ENCODE peak calls at places on chromosome 14, in four cellular contexts. N is dorsolateral prefrontal cortex, X is A549, F is upper lobe of left lung. A is an unnamed sample.

GRCh38 chr14:72714094-72714493 is 179.8 kb downstream of the DPF3 start:
- DNase-seq in N (no peak), X (no peak), F (no peak), A (no peak)

GRCh38 chr14:104049576-104050240 is 35.8 kb upstream of the ASPG start:
- DNase-seq in N (no peak), X (no peak), F (no peak), A (no peak)

GRCh38 chr14:50762001-50762930 is 68.7 kb downstream of the NIN start:
- DNase-seq in N (no peak), X (no peak), F (no peak), A (no peak)

GRCh38 chr14:70788893-70789292 is 20.4 kb downstream of the MAP3K9 start:
- DNase-seq in N (no peak), X (no peak), F (no peak), A (no peak)

GRCh38 chr14:100888789-100889315 is 14.7 kb downstream of the RTL1 start:
- DNase-seq in N (no peak), X (no peak), F (no peak), A (no peak)

GRCh38 chr14:24098927-24099813 is 5.1 kb downstream of the PCK2 start:
- DNase-seq in N (no peak), X (no peak), F (no peak), A (no peak)

GRCh38 chr14:35999264-35999663 is 173.1 kb downstream of the BRMS1L start:
- DNase-seq in N (no peak), X (no peak), F (no peak), A (no peak)

GRCh38 chr14:51262868-51263267 is 22.8 kb downstream of the TMX1 start:
- DNase-seq in N (no peak), X (no peak), F (no peak), A (no peak)

GRCh38 chr14:91510171-91511013 is at the start of gene PPP4R3A:
- DNase-seq in N (peak; percentile 84), X (peak; percentile 98), F (peak; percentile 94), A (peak; percentile 97)

GRCh38 chr14:29654910-29655590 is 272.6 kb downstream of the PRKD1 start:
- DNase-seq in N (no peak), X (no peak), F (no peak), A (no peak)

GRCh38 chr14:86787782-86788181 is 1205.2 kb downstream of the GALC start:
- DNase-seq in N (no peak), X (no peak), F (no peak), A (no peak)

GRCh38 chr14:53044486-53044885 is 93.6 kb upstream of the FERMT2 start:
- DNase-seq in N (no peak), X (no peak), F (no peak), A (no peak)

GRCh38 chr14:73223049-73223448 is 14.3 kb upstream of the PAPLN start:
- DNase-seq in N (no peak), X (no peak), F (no peak), A (no peak)

GRCh38 chr14:104425171-104425681 is 154.3 kb upstream of the C14orf180 start:
- DNase-seq in N (no peak), X (no peak), F (no peak), A (no peak)

GRCh38 chr14:69242311-69243224 is 17.4 kb upstream of the GALNT16 start:
- DNase-seq in N (no peak), X (peak; percentile 69), F (peak; percentile 46), A (peak; percentile 79)

GRCh38 chr14:62691613-62692489 is 353.4 kb downstream of the KCNH5 start:
- DNase-seq in N (no peak), X (peak; percentile 96), F (peak; percentile 63), A (peak; percentile 82)

GRCh38 chr14:86714153-86714552 is 1184.2 kb downstream of the FLRT2 start:
- DNase-seq in N (no peak), X (no peak), F (no peak), A (no peak)

GRCh38 chr14:56474419-56475022 is 105.1 kb upstream of the TMEM260 start:
- DNase-seq in N (no peak), X (peak; percentile 37), F (no peak), A (peak; percentile 34)

GRCh38 chr14:67241416-67242362 is at the start of gene PALS1:
- DNase-seq in N (no peak), X (peak; percentile 77), F (peak; percentile 51), A (peak; percentile 55)

GRCh38 chr14:92753250-92753649 is 4.8 kb upstream of the LGMN start:
- DNase-seq in N (no peak), X (no peak), F (no peak), A (no peak)

GRCh38 chr14:21057803-21058675 is at the start of gene RNASE8:
- DNase-seq in N (no peak), X (no peak), F (no peak), A (no peak)

GRCh38 chr14:98233656-98234055 is 1038.3 kb downstream of the BCL11B start:
- DNase-seq in N (no peak), X (no peak), F (no peak), A (no peak)

GRCh38 chr14:30855345-30856037 is 18.9 kb upstream of the COCH start:
- DNase-seq in N (no peak), X (no peak), F (no peak), A (no peak)

GRCh38 chr14:94650806-94651805 is 38.9 kb downstream of the SERPINA3 start:
- DNase-seq in N (no peak), X (no peak), F (no peak), A (no peak)

GRCh38 chr14:22465201-22465835 is 123.7 kb downstream of the DAD1 start:
- DNase-seq in N (no peak), X (no peak), F (no peak), A (no peak)

GRCh38 chr14:54902521-54903420 is at the start of gene GCH1:
- DNase-seq in N (peak; percentile 28), X (peak; percentile 71), F (peak; percentile 85), A (peak; percentile 60)

GRCh38 chr14:55579724-55580400 is at the start of gene KTN1:
- DNase-seq in N (peak; percentile 61), X (peak; percentile 84), F (peak; percentile 88), A (peak; percentile 76)

GRCh38 chr14:30751646-30752416 is 122.5 kb upstream of the COCH start:
- DNase-seq in N (no peak), X (peak; percentile 13), F (no peak), A (no peak)

DNA sequence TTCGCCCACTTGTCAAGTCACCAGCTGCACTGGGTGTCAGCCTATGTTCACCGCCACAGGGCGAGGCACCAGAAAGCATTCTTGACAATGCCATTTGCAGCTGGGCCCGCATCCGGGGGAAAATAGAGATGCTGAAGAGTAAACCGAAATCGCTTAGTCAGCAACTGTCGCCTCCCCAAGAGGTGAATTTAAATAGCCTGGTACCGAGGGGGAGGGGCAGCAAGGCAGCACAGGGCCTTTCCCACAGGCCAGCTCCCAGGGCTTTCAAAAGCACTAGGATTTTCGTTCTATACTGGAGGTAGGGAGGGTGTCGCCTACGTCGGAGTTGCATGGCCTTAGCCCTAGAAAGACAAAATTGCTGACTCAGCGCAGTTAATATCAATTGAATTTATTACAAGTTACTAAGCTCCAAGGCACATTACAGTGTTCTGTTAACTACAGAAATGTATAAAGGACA is 4.3 kb downstream of the IRF2BPL start:
- DNase-seq in N (no peak), X (peak; percentile 80), F (peak; percentile 71), A (no peak)
- H3K27ac ChIP-seq in N (peak overlapping the region; percentile 65), X (peak overlapping the region; percentile 95), F (peak overlapping the region; percentile 73), A (peak overlapping the region; percentile 97)

GRCh38 chr14:25411933-25412757 is 362.2 kb upstream of the STXBP6 start:
- DNase-seq in N (no peak), X (peak; percentile 5), F (no peak), A (no peak)
- TF ChIP-seq CTCF in N (peak; percentile 47), X (peak; percentile 31), F (no peak), A (peak; percentile 42)

GRCh38 chr14:64717870-64718269 is 13.6 kb downstream of the PLEKHG3 start:
- DNase-seq in N (no peak), X (peak; percentile 56), F (no peak), A (no peak)

GRCh38 chr14:64715628-64716412 is 11.6 kb downstream of the PLEKHG3 start:
- DNase-seq in N (peak; percentile 50), X (no peak), F (no peak), A (no peak)

GRCh38 chr14:64715146-64715627 is 11.0 kb downstream of the PLEKHG3 start:
- DNase-seq in N (no peak), X (no peak), F (peak; percentile 14), A (no peak)

GRCh38 chr14:64713677-64714076 is 9.5 kb downstream of the PLEKHG3 start:
- DNase-seq in N (no peak), X (no peak), F (no peak), A (no peak)

DNA sequence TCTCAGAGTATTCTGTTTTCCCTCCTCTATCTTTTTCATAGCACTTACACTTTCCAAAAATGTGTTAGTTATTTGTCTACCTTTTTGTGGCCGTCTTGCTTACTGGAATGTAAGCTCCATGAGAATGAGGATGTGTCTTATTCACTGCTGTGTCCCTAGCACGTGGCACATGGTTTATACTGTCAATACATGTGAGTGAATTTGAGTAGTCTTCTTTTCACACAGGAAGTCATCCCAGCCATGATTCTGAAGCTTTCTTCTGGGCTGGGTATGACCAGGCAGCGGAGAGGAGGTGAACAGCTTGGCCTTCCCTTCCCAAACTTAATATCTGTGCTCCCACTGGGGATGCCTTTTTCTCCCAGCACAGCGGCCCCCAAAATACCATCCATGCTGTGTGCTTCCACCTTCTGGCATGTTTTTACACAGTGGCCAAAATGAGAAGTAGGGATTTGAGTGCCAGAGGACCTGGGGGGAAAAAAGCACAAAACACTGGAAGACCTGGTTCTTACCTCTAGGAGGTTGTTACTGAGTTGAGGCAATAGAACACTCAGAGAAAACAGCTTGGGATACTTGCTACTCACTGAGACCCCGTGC is 10.3 kb downstream of the PLEKHG3 start:
- DNase-seq in N (no peak), X (no peak), F (no peak), A (no peak)
- H3K27ac ChIP-seq in N (peak overlapping the region; percentile 95), X (no peak overlapping the region), F (no peak overlapping the region), A (no peak overlapping the region)

GRCh38 chr14:96100171-96101064 is 61.3 kb downstream of the C14orf132 start:
- DNase-seq in N (peak; percentile 68), X (peak; percentile 87), F (peak; percentile 69), A (peak; percentile 74)

GRCh38 chr14:96097752-96098151 is 58.6 kb downstream of the C14orf132 start:
- DNase-seq in N (no peak), X (no peak), F (no peak), A (no peak)

GRCh38 chr14:96096639-96097610 is 57.8 kb downstream of the C14orf132 start:
- DNase-seq in N (no peak), X (no peak), F (no peak), A (no peak)

GRCh38 chr14:96098309-96098998 is 59.3 kb downstream of the C14orf132 start:
- DNase-seq in N (peak; percentile 43), X (peak; percentile 78), F (peak; percentile 58), A (peak; percentile 54)

GRCh38 chr14:96098999-96099335 is 59.8 kb downstream of the C14orf132 start:
- DNase-seq in N (no peak), X (no peak), F (no peak), A (no peak)
- TF ChIP-seq CTCF in N (no peak), X (no peak), F (no peak), A (no peak)